ENCODE peak calls at places on chromosomes 5 and 9, in five cellular contexts. J is activated gamma-delta T cell, E is AG08395, S is substantia nigra, H is sigmoid colon. M is an unnamed sample.

GRCh38 chr9:100679834-100680233 is 102.0 kb downstream of the CAVIN4 start:
- DNase-seq in E (no peak), J (no peak), S (no peak), H (no peak), M (no peak)

GRCh38 chr5:56833325-56833724 is 18.0 kb downstream of the MAP3K1 start:
- DNase-seq in S (no peak), E (no peak), H (no peak), J (no peak), M (no peak)

GRCh38 chr9:100505564-100506159 is 32.7 kb downstream of the TMEFF1 start:
- DNase-seq in H (no peak), S (peak; percentile 44), E (peak; percentile 50), J (no peak), M (no peak)

GRCh38 chr5:170572453-170572852 is 68.6 kb downstream of the KCNIP1 start:
- DNase-seq in J (no peak), E (no peak), S (no peak), H (no peak), M (no peak)

GRCh38 chr5:44652674-44653073 is 156.1 kb upstream of the MRPS30 start:
- DNase-seq in S (no peak), E (no peak), J (no peak), H (no peak), M (no peak)

GRCh38 chr9:124251605-124252366 is 6.0 kb upstream of the NEK6 start:
- DNase-seq in H (peak; percentile 58), S (no peak), J (no peak), E (peak; percentile 29), M (no peak)

GRCh38 chr5:173394701-173395100 is 66.5 kb upstream of the STC2 start:
- DNase-seq in H (peak; percentile 36), J (no peak), S (no peak), E (peak; percentile 44), M (no peak)

GRCh38 chr9:132590037-132590317 is 7.6 kb downstream of the BARHL1 start:
- DNase-seq in J (no peak), S (no peak), E (no peak), H (no peak), M (no peak)

GRCh38 chr5:76670508-76670907 is 45.4 kb upstream of the F2R start:
- DNase-seq in H (no peak), S (no peak), E (no peak), J (no peak), M (no peak)

GRCh38 chr5:157993201-157993600 is 134.3 kb upstream of the CLINT1 start:
- DNase-seq in E (no peak), H (no peak), S (no peak), J (no peak), M (no peak)